ENCODE peak calls at places on chromosomes 13 and 19, in seven cellular contexts. I is cardiac fibroblast; S is activated CD4-positive, alpha-beta T cell treated with anti-CD3 and anti-CD28 coated beads, Interleukin-2, amount 10 ng/mL, durations not matched to agents 7 days and 5 days; E is substantia nigra; H is ELR; X is A673; F is thoracic aorta. V is an unnamed sample.
A peak's percentile ranks its signal among the peaks of the same experiment; 100 is the strongest.

GRCh38 chr19:27777726-27778125 is 1435.2 kb downstream of the UQCRFS1 start:
- DNase-seq in X (no peak), F (no peak), I (no peak), S (no peak), H (peak; percentile 19), E (no peak), V (no peak)

GRCh38 chr13:103371271-103371670 is 305.1 kb upstream of the SLC10A2 start:
- DNase-seq in E (no peak), X (no peak), H (no peak), I (no peak), F (no peak), S (no peak), V (no peak)

GRCh38 chr13:63901630-63902029 is 2486.0 kb upstream of the PCDH20 start:
- DNase-seq in H (no peak), X (peak; percentile 8), S (no peak), F (no peak), I (no peak), E (no peak), V (no peak)

GRCh38 chr13:25762795-25763377 is 288.9 kb downstream of the SHISA2 start:
- DNase-seq in H (no peak), F (no peak), E (no peak), S (no peak), X (no peak), I (no peak), V (no peak)

GRCh38 chr19:49331616-49332055 is 3.6 kb upstream of the CD37 start:
- DNase-seq in X (peak; percentile 79), E (no peak), F (no peak), S (peak; percentile 79), I (peak; percentile 64), H (peak; percentile 53), V (no peak)

GRCh38 chr19:18392936-18393335 is 4.5 kb downstream of the LRRC25 start:
- DNase-seq in F (no peak), S (no peak), E (no peak), X (no peak), I (no peak), H (no peak), V (no peak)

GRCh38 chr13:66899955-66900354 is 330.2 kb downstream of the PCDH9 start:
- DNase-seq in X (no peak), H (no peak), S (no peak), F (no peak), I (peak; percentile 13), E (no peak), V (no peak)

GRCh38 chr13:73336789-73337188 is 278.0 kb downstream of the KLF5 start:
- DNase-seq in H (peak; percentile 48), X (no peak), I (no peak), E (no peak), F (no peak), S (no peak), V (no peak)

GRCh38 chr19:47190167-47190727 is 40.8 kb downstream of the BBC3 start:
- DNase-seq in S (peak; percentile 54), E (peak; percentile 12), F (peak; percentile 54), X (no peak), H (peak; percentile 27), I (peak; percentile 94), V (no peak)

GRCh38 chr13:30362005-30362788 is 54.8 kb upstream of the KATNAL1 start:
- DNase-seq in S (no peak), F (no peak), I (no peak), X (no peak), E (no peak), H (no peak), V (no peak)

GRCh38 chr13:81609335-81609734 is 1268.4 kb upstream of the SPRY2 start:
- DNase-seq in X (no peak), F (no peak), H (no peak), E (no peak), I (no peak), S (no peak), V (no peak)

GRCh38 chr13:41985788-41986508 is 25.0 kb upstream of the VWA8 start:
- DNase-seq in I (peak; percentile 39), F (no peak), S (no peak), X (peak; percentile 24), E (no peak), H (peak; percentile 43), V (no peak)

GRCh38 chr13:109666656-109667448 is 119.5 kb downstream of the IRS2 start:
- DNase-seq in S (no peak), F (no peak), X (peak; percentile 85), I (peak; percentile 34), H (peak; percentile 56), E (no peak), V (no peak)

GRCh38 chr19:41887711-41888382 is 4.9 kb downstream of the ARHGEF1 start:
- DNase-seq in H (peak; percentile 96), F (no peak), I (no peak), X (no peak), S (peak; percentile 83), E (peak; percentile 44), V (no peak)

GRCh38 chr13:98216135-98216565 is 39.1 kb upstream of the RNF113B start:
- DNase-seq in F (no peak), S (no peak), E (no peak), X (peak; percentile 93), H (peak; percentile 93), I (peak; percentile 34), V (no peak)